ENCODE peak calls at places on chromosomes 2 and 18, in six cellular contexts. One of them, this sample, is unnamed.

GRCh38 chr2:128401680-128402079 is 83.0 kb upstream of the HS6ST1 start:
- DNase-seq in kidney: peak
- DNase-seq in MCF 10A: no peak
- DNase-seq in IMR-90: no peak
- DNase-seq in pancreas: no peak
- DNase-seq in heart right ventricle: no peak
- DNase-seq in this sample: no peak

GRCh38 chr2:86175866-86176265 is 19.4 kb downstream of the IMMT start:
- DNase-seq in kidney: no peak
- DNase-seq in MCF 10A: no peak
- DNase-seq in IMR-90: no peak
- DNase-seq in pancreas: no peak
- DNase-seq in heart right ventricle: no peak
- DNase-seq in this sample: no peak

GRCh38 chr2:73925853-73926492 is 707 bp upstream of the DGUOK start:
- DNase-seq in kidney: peak
- DNase-seq in MCF 10A: peak
- DNase-seq in IMR-90: no peak
- DNase-seq in pancreas: peak
- DNase-seq in heart right ventricle: no peak
- DNase-seq in this sample: no peak

GRCh38 chr2:122754561-122754960 is 999.1 kb downstream of the TSN start:
- DNase-seq in kidney: no peak
- DNase-seq in MCF 10A: no peak
- DNase-seq in IMR-90: no peak
- DNase-seq in pancreas: no peak
- DNase-seq in heart right ventricle: no peak
- DNase-seq in this sample: no peak

GRCh38 chr2:190407246-190407661 is 901 bp upstream of the MFSD6 start:
- DNase-seq in kidney: no peak
- DNase-seq in MCF 10A: no peak
- DNase-seq in IMR-90: no peak
- DNase-seq in pancreas: no peak
- DNase-seq in heart right ventricle: no peak
- DNase-seq in this sample: no peak

GRCh38 chr2:143758629-143759330 is 629.6 kb downstream of the ARHGAP15 start:
- DNase-seq in kidney: no peak
- DNase-seq in MCF 10A: no peak
- DNase-seq in IMR-90: peak
- DNase-seq in pancreas: no peak
- DNase-seq in heart right ventricle: no peak
- DNase-seq in this sample: no peak

GRCh38 chr18:44715841-44716240 is 35.2 kb downstream of the SETBP1 start:
- DNase-seq in kidney: no peak
- DNase-seq in MCF 10A: no peak
- DNase-seq in IMR-90: no peak
- DNase-seq in pancreas: no peak
- DNase-seq in heart right ventricle: no peak
- DNase-seq in this sample: peak

GRCh38 chr2:220521591-220521990 is 894.2 kb downstream of the SLC4A3 start:
- DNase-seq in kidney: no peak
- DNase-seq in MCF 10A: no peak
- DNase-seq in IMR-90: no peak
- DNase-seq in pancreas: no peak
- DNase-seq in heart right ventricle: no peak
- DNase-seq in this sample: no peak

GRCh38 chr18:11091746-11092145 is 57.6 kb downstream of the PIEZO2 start:
- DNase-seq in kidney: no peak
- DNase-seq in MCF 10A: no peak
- DNase-seq in IMR-90: no peak
- DNase-seq in pancreas: no peak
- DNase-seq in heart right ventricle: no peak
- DNase-seq in this sample: no peak

GRCh38 chr2:108106746-108107145 is 120.4 kb downstream of the SLC5A7 start:
- DNase-seq in kidney: no peak
- DNase-seq in MCF 10A: no peak
- DNase-seq in IMR-90: no peak
- DNase-seq in pancreas: no peak
- DNase-seq in heart right ventricle: no peak
- DNase-seq in this sample: no peak

GRCh38 chr2:105315314-105315713 is 14.2 kb downstream of the TGFBRAP1 start:
- DNase-seq in kidney: no peak
- DNase-seq in MCF 10A: no peak
- DNase-seq in IMR-90: no peak
- DNase-seq in pancreas: no peak
- DNase-seq in heart right ventricle: no peak
- DNase-seq in this sample: no peak

GRCh38 chr2:144137705-144138428 is 382.1 kb downstream of the ZEB2 start:
- DNase-seq in kidney: no peak
- DNase-seq in MCF 10A: no peak
- DNase-seq in IMR-90: peak
- DNase-seq in pancreas: no peak
- DNase-seq in heart right ventricle: no peak
- DNase-seq in this sample: no peak

GRCh38 chr2:9095690-9096089 is 92.2 kb upstream of the MBOAT2 start:
- DNase-seq in kidney: peak
- DNase-seq in MCF 10A: no peak
- DNase-seq in IMR-90: peak
- DNase-seq in pancreas: no peak
- DNase-seq in heart right ventricle: peak
- DNase-seq in this sample: no peak

GRCh38 chr2:128727914-128728313 is 409.2 kb upstream of the HS6ST1 start:
- DNase-seq in kidney: no peak
- DNase-seq in MCF 10A: peak
- DNase-seq in IMR-90: peak
- DNase-seq in pancreas: no peak
- DNase-seq in heart right ventricle: no peak
- DNase-seq in this sample: no peak

GRCh38 chr2:156896294-156896693 is 361.2 kb upstream of the GALNT5 start:
- DNase-seq in kidney: no peak
- DNase-seq in MCF 10A: peak
- DNase-seq in IMR-90: peak
- DNase-seq in pancreas: no peak
- DNase-seq in heart right ventricle: no peak
- DNase-seq in this sample: no peak

GRCh38 chr2:159096896-159097295 is 128.5 kb downstream of the TANC1 start:
- DNase-seq in kidney: no peak
- DNase-seq in MCF 10A: no peak
- DNase-seq in IMR-90: no peak
- DNase-seq in pancreas: no peak
- DNase-seq in heart right ventricle: no peak
- DNase-seq in this sample: no peak

GRCh38 chr2:150271952-150272351 is 215.5 kb downstream of the RND3 start:
- DNase-seq in kidney: no peak
- DNase-seq in MCF 10A: peak
- DNase-seq in IMR-90: peak
- DNase-seq in pancreas: no peak
- DNase-seq in heart right ventricle: no peak
- DNase-seq in this sample: no peak

GRCh38 chr2:121777699-121778058 is 22.2 kb downstream of the TSN start:
- DNase-seq in kidney: no peak
- DNase-seq in MCF 10A: peak
- DNase-seq in IMR-90: peak
- DNase-seq in pancreas: no peak
- DNase-seq in heart right ventricle: no peak
- DNase-seq in this sample: no peak

GRCh38 chr2:102051659-102052366 is 60.1 kb downstream of the IL1R2 start:
- DNase-seq in kidney: no peak
- DNase-seq in MCF 10A: no peak
- DNase-seq in IMR-90: peak
- DNase-seq in pancreas: no peak
- DNase-seq in heart right ventricle: no peak
- DNase-seq in this sample: no peak

GRCh38 chr2:240235811-240236210 is 95.4 kb upstream of the OTOS start:
- DNase-seq in kidney: no peak
- DNase-seq in MCF 10A: no peak
- DNase-seq in IMR-90: no peak
- DNase-seq in pancreas: no peak
- DNase-seq in heart right ventricle: no peak
- DNase-seq in this sample: no peak

GRCh38 chr2:38622210-38622609 is 19.5 kb upstream of the HNRNPLL start:
- DNase-seq in kidney: no peak
- DNase-seq in MCF 10A: no peak
- DNase-seq in IMR-90: no peak
- DNase-seq in pancreas: no peak
- DNase-seq in heart right ventricle: no peak
- DNase-seq in this sample: no peak

GRCh38 chr2:18084376-18084775 is 205.9 kb downstream of the KCNS3 start:
- DNase-seq in kidney: no peak
- DNase-seq in MCF 10A: no peak
- DNase-seq in IMR-90: no peak
- DNase-seq in pancreas: no peak
- DNase-seq in heart right ventricle: no peak
- DNase-seq in this sample: no peak

GRCh38 chr2:152200562-152201465 is 25.3 kb upstream of the STAM2 start:
- DNase-seq in kidney: peak
- DNase-seq in MCF 10A: peak
- DNase-seq in IMR-90: peak
- DNase-seq in pancreas: peak
- DNase-seq in heart right ventricle: peak
- DNase-seq in this sample: no peak

GRCh38 chr2:204505946-204506345 is 39.3 kb upstream of the PARD3B start:
- DNase-seq in kidney: no peak
- DNase-seq in MCF 10A: no peak
- DNase-seq in IMR-90: peak
- DNase-seq in pancreas: no peak
- DNase-seq in heart right ventricle: no peak
- DNase-seq in this sample: no peak

GRCh38 chr2:135985826-135986393 is 484 bp upstream of the DARS1 start:
- DNase-seq in kidney: no peak
- DNase-seq in MCF 10A: no peak
- DNase-seq in IMR-90: no peak
- DNase-seq in pancreas: no peak
- DNase-seq in heart right ventricle: no peak
- DNase-seq in this sample: no peak

GRCh38 chr18:50659091-50660003 is 99.5 kb downstream of the MAPK4 start:
- DNase-seq in kidney: no peak
- DNase-seq in MCF 10A: peak
- DNase-seq in IMR-90: peak
- DNase-seq in pancreas: no peak
- DNase-seq in heart right ventricle: no peak
- DNase-seq in this sample: no peak
- TF ChIP-seq CTCF in kidney: peak
- TF ChIP-seq CTCF in MCF 10A: no peak
- TF ChIP-seq CTCF in IMR-90: no peak
- TF ChIP-seq CTCF in pancreas: no peak
- TF ChIP-seq CTCF in heart right ventricle: no peak
- TF ChIP-seq CTCF in this sample: no peak

DNA sequence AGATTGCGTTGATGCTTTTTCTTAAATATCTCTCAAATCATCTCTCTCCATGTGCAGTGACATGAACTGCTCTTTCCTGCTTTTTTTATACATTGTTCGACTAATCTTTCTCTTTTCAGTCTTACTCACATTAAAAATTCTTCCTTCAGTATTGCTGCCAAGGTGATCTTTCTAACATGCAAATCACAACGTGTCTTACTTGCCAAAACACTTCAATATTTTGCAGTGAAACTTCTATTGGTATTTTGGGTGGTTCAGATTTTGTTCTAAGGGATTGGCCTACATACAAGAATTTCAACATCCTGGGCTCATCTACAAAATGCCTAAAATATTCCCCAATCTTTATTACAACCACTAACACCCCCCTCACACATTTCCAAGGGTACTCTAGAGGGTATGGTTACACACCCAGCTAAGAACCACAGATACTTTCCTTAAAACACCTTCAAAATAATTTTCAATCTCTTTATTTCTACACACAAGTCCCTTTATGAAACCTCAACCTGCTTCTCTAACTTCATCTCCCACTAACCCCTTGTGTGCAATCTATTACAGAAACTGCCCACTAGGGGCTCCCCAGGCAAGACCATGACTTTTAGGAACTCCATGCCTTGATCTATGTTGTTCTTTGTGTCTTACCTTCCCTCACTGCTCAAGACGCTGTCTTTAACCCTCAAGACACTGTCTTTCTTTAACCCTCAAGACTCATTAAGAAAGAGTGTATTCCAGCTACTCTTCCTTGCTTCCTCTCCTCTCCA is 50.9 kb downstream of the COL3A1 start:
- DNase-seq in kidney: no peak
- DNase-seq in MCF 10A: peak
- DNase-seq in IMR-90: no peak
- DNase-seq in pancreas: no peak
- DNase-seq in heart right ventricle: no peak
- DNase-seq in this sample: no peak
- TF ChIP-seq CTCF in kidney: no peak
- TF ChIP-seq CTCF in MCF 10A: peak
- TF ChIP-seq CTCF in IMR-90: peak
- TF ChIP-seq CTCF in pancreas: no peak
- TF ChIP-seq CTCF in heart right ventricle: no peak
- TF ChIP-seq CTCF in this sample: peak

DNA sequence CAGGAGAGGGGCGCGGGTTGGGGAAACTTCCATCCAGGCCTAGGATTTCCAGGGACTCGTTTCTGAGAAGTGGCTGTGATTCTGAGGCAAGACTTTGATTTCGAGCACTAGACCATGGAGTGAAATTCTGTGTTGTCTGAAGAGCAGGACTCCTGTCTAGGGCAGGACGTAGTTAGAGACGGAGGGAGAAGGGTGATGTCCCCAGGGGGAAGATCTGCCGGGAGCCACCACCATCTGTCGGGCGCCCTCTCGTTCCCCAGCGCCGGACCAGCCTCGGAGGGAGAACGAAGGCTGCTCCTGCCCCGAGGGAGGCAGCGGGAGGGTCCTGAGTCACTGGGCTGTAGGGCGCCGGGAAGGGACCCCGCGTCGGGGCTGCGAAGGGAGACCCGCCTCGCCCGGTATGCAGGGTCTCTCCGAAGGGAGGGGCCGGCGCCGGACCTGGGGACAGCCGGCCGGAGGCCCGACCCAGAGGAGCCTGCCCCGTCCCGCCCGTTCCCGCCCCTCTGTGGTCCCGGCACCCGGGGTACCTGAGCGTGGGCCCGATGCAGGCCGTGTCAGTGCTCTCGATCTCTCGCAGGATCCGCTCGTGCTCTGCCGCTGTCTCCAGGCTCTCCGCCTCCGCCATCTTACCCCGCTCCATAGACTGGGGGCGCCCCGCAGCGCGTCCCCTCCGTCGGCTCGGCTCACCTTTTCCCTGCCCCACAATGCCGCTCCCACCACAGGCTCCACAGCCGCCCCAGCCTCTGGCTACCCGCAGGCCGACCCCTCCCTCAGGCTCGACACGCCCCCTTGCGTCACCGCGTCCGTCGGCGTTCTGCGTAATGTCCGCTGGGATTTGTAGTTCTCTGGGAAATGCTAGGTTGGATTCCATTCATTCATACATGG is at the start of gene EXOC6B:
- DNase-seq in kidney: peak
- DNase-seq in MCF 10A: peak
- DNase-seq in IMR-90: peak
- DNase-seq in pancreas: peak
- DNase-seq in heart right ventricle: peak
- DNase-seq in this sample: peak
- TF ChIP-seq CTCF in kidney: no peak
- TF ChIP-seq CTCF in MCF 10A: no peak
- TF ChIP-seq CTCF in IMR-90: no peak
- TF ChIP-seq CTCF in pancreas: no peak
- TF ChIP-seq CTCF in heart right ventricle: no peak
- TF ChIP-seq CTCF in this sample: no peak

GRCh38 chr2:238613610-238614009 is 186.9 kb downstream of the ASB1 start:
- DNase-seq in kidney: no peak
- DNase-seq in MCF 10A: no peak
- DNase-seq in IMR-90: no peak
- DNase-seq in pancreas: no peak
- DNase-seq in heart right ventricle: no peak
- DNase-seq in this sample: no peak

GRCh38 chr2:238614376-238614775 is 187.6 kb downstream of the ASB1 start:
- DNase-seq in kidney: no peak
- DNase-seq in MCF 10A: no peak
- DNase-seq in IMR-90: no peak
- DNase-seq in pancreas: no peak
- DNase-seq in heart right ventricle: no peak
- DNase-seq in this sample: no peak

GRCh38 chr2:238615187-238615586 is 188.5 kb downstream of the ASB1 start:
- DNase-seq in kidney: no peak
- DNase-seq in MCF 10A: no peak
- DNase-seq in IMR-90: no peak
- DNase-seq in pancreas: no peak
- DNase-seq in heart right ventricle: no peak
- DNase-seq in this sample: no peak
- TF ChIP-seq CTCF in kidney: no peak
- TF ChIP-seq CTCF in MCF 10A: no peak
- TF ChIP-seq CTCF in IMR-90: no peak
- TF ChIP-seq CTCF in pancreas: no peak
- TF ChIP-seq CTCF in heart right ventricle: no peak
- TF ChIP-seq CTCF in this sample: no peak

This sample was measured in glutamatergic neuron.